ENCODE peak calls at places on chromosomes 3 and 15, in five cellular contexts. One of them, this sample, is unnamed.

GRCh38 chr3:25940935-25941334 is 151.0 kb downstream of the OXSM start:
- DNase-seq in colonic mucosa: no peak
- DNase-seq in psoas muscle: no peak
- DNase-seq in CD4-positive, alpha-beta T cell: no peak
- DNase-seq in tibial artery: no peak
- DNase-seq in this sample: no peak

GRCh38 chr3:126245811-126246727 is 65.7 kb upstream of the ALDH1L1 start:
- DNase-seq in tibial artery: peak
- DNase-seq in colonic mucosa: peak
- DNase-seq in CD4-positive, alpha-beta T cell: no peak
- DNase-seq in psoas muscle: peak
- DNase-seq in this sample: no peak

GRCh38 chr15:101181349-101181748 is 70.5 kb downstream of the CHSY1 start:
- DNase-seq in psoas muscle: no peak
- DNase-seq in CD4-positive, alpha-beta T cell: no peak
- DNase-seq in tibial artery: no peak
- DNase-seq in colonic mucosa: no peak
- DNase-seq in this sample: no peak

GRCh38 chr3:194606941-194607340 is 26.3 kb downstream of the TMEM44 start:
- DNase-seq in CD4-positive, alpha-beta T cell: no peak
- DNase-seq in colonic mucosa: no peak
- DNase-seq in psoas muscle: no peak
- DNase-seq in tibial artery: no peak
- DNase-seq in this sample: no peak

GRCh38 chr15:73941044-73941443 is 14.8 kb downstream of the LOXL1 start:
- DNase-seq in CD4-positive, alpha-beta T cell: no peak
- DNase-seq in tibial artery: no peak
- DNase-seq in colonic mucosa: no peak
- DNase-seq in psoas muscle: peak
- DNase-seq in this sample: no peak

GRCh38 chr3:134294302-134294925 is 43.8 kb upstream of the RYK start:
- DNase-seq in colonic mucosa: no peak
- DNase-seq in CD4-positive, alpha-beta T cell: no peak
- DNase-seq in psoas muscle: no peak
- DNase-seq in tibial artery: no peak
- DNase-seq in this sample: no peak

GRCh38 chr3:66693461-66693912 is 192.7 kb upstream of the LRIG1 start:
- DNase-seq in CD4-positive, alpha-beta T cell: no peak
- DNase-seq in psoas muscle: peak
- DNase-seq in colonic mucosa: peak
- DNase-seq in tibial artery: no peak
- DNase-seq in this sample: no peak

GRCh38 chr3:44883999-44884431 is 9.6 kb downstream of the TGM4 start:
- DNase-seq in CD4-positive, alpha-beta T cell: no peak
- DNase-seq in colonic mucosa: no peak
- DNase-seq in psoas muscle: no peak
- DNase-seq in tibial artery: no peak
- DNase-seq in this sample: peak

GRCh38 chr3:150357140-150357539 is 51.0 kb upstream of the TSC22D2 start:
- DNase-seq in tibial artery: no peak
- DNase-seq in colonic mucosa: no peak
- DNase-seq in psoas muscle: no peak
- DNase-seq in CD4-positive, alpha-beta T cell: no peak
- DNase-seq in this sample: no peak

GRCh38 chr3:11085078-11085840 is 69.0 kb upstream of the HRH1 start:
- DNase-seq in tibial artery: no peak
- DNase-seq in CD4-positive, alpha-beta T cell: no peak
- DNase-seq in colonic mucosa: no peak
- DNase-seq in psoas muscle: no peak
- DNase-seq in this sample: no peak

GRCh38 chr3:158718490-158719170 is 13.6 kb downstream of the RARRES1 start:
- DNase-seq in tibial artery: no peak
- DNase-seq in CD4-positive, alpha-beta T cell: no peak
- DNase-seq in colonic mucosa: peak
- DNase-seq in psoas muscle: no peak
- DNase-seq in this sample: peak

GRCh38 chr3:53084310-53085001 is 38.6 kb upstream of the SFMBT1 start:
- DNase-seq in colonic mucosa: no peak
- DNase-seq in psoas muscle: no peak
- DNase-seq in tibial artery: no peak
- DNase-seq in CD4-positive, alpha-beta T cell: no peak
- DNase-seq in this sample: no peak

GRCh38 chr3:80785475-80785874 is 976.0 kb downstream of the GBE1 start:
- DNase-seq in psoas muscle: no peak
- DNase-seq in tibial artery: no peak
- DNase-seq in colonic mucosa: no peak
- DNase-seq in CD4-positive, alpha-beta T cell: no peak
- DNase-seq in this sample: no peak
- TF ChIP-seq CTCF in psoas muscle: no peak
- TF ChIP-seq CTCF in tibial artery: no peak
- TF ChIP-seq CTCF in colonic mucosa: no peak
- TF ChIP-seq CTCF in CD4-positive, alpha-beta T cell: no peak
- TF ChIP-seq CTCF in this sample: no peak

GRCh38 chr3:179670311-179670710 is 17.5 kb downstream of the USP13 start:
- DNase-seq in psoas muscle: no peak
- DNase-seq in colonic mucosa: no peak
- DNase-seq in tibial artery: no peak
- DNase-seq in CD4-positive, alpha-beta T cell: no peak
- DNase-seq in this sample: no peak

GRCh38 chr3:179672918-179673317 is 20.1 kb downstream of the USP13 start:
- DNase-seq in CD4-positive, alpha-beta T cell: no peak
- DNase-seq in tibial artery: no peak
- DNase-seq in colonic mucosa: no peak
- DNase-seq in psoas muscle: no peak
- DNase-seq in this sample: peak

GRCh38 chr3:179671309-179671708 is 18.5 kb downstream of the USP13 start:
- DNase-seq in psoas muscle: no peak
- DNase-seq in CD4-positive, alpha-beta T cell: no peak
- DNase-seq in colonic mucosa: no peak
- DNase-seq in tibial artery: no peak
- DNase-seq in this sample: no peak

GRCh38 chr3:179673522-179673921 is 20.7 kb downstream of the USP13 start:
- DNase-seq in CD4-positive, alpha-beta T cell: no peak
- DNase-seq in tibial artery: no peak
- DNase-seq in psoas muscle: no peak
- DNase-seq in colonic mucosa: no peak
- DNase-seq in this sample: no peak

DNA sequence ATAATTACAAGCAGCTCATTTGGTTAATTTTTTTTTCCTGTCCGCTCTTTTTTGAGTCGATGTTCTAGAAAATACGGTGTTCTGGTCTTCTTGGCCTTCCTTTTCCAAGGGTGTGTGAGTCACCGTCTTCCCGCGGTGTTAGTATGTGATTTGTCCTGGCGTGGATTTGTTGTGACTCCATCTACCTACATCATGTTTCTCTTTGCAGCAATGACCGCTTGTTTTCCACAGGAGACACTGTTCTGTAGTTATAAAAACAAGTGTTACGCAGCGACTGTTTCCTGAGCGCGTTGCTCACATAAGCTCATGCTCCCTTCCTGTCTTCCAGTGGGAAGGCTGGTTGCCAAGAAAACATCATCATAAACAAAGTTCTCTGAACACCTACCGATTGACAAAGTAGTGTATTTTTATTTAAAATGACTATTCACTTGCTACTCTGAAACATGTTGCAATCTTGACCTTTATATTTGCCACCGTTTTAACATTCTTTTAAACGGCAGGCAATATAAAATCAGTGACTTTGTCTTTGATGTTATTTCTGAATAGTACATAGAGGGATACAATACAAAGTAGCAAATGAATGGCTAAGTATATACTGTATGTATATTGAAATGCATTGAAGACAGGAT is 19.0 kb downstream of the USP13 start:
- DNase-seq in psoas muscle: peak
- DNase-seq in colonic mucosa: no peak
- DNase-seq in CD4-positive, alpha-beta T cell: no peak
- DNase-seq in tibial artery: no peak
- DNase-seq in this sample: no peak
- H3K27ac ChIP-seq in psoas muscle: peak
- H3K27ac ChIP-seq in colonic mucosa: no peak
- H3K27ac ChIP-seq in CD4-positive, alpha-beta T cell: no peak
- H3K27ac ChIP-seq in tibial artery: no peak
- H3K27ac ChIP-seq in this sample: no peak

GRCh38 chr3:160134454-160134853 is 90.8 kb upstream of the C3orf80 start:
- DNase-seq in tibial artery: no peak
- DNase-seq in psoas muscle: no peak
- DNase-seq in CD4-positive, alpha-beta T cell: no peak
- DNase-seq in colonic mucosa: no peak
- DNase-seq in this sample: no peak

GRCh38 chr3:160134964-160135363 is 90.3 kb upstream of the C3orf80 start:
- DNase-seq in tibial artery: no peak
- DNase-seq in psoas muscle: no peak
- DNase-seq in colonic mucosa: no peak
- DNase-seq in CD4-positive, alpha-beta T cell: no peak
- DNase-seq in this sample: no peak

GRCh38 chr3:160135850-160136249 is 89.4 kb upstream of the C3orf80 start:
- DNase-seq in CD4-positive, alpha-beta T cell: no peak
- DNase-seq in colonic mucosa: no peak
- DNase-seq in psoas muscle: no peak
- DNase-seq in tibial artery: no peak
- DNase-seq in this sample: no peak

GRCh38 chr3:160132226-160132625 is 93.0 kb upstream of the C3orf80 start:
- DNase-seq in psoas muscle: no peak
- DNase-seq in tibial artery: no peak
- DNase-seq in colonic mucosa: no peak
- DNase-seq in CD4-positive, alpha-beta T cell: no peak
- DNase-seq in this sample: no peak

DNA sequence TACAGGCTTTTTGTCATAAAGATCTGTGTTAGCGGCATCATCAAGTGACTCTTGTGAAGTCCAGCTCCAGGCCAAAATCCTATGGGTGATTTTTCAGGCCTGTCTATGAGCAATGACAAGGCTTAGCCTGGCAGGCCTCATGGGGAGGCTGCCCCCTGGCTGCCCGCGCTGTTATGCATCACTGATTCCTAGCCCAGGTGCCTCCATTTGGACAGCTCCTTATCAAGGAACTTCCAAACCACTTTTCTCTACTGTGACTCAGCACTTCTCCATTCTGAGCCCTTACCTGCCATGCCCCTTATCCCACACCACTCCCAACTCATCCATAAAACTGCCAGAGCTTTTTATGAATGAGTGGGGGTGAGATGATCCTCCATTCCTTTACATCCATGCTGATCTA is 91.5 kb upstream of the C3orf80 start:
- DNase-seq in CD4-positive, alpha-beta T cell: no peak
- DNase-seq in tibial artery: no peak
- DNase-seq in colonic mucosa: no peak
- DNase-seq in psoas muscle: no peak
- DNase-seq in this sample: no peak
- TF ChIP-seq CTCF in CD4-positive, alpha-beta T cell: no peak
- TF ChIP-seq CTCF in tibial artery: no peak
- TF ChIP-seq CTCF in colonic mucosa: no peak
- TF ChIP-seq CTCF in psoas muscle: no peak
- TF ChIP-seq CTCF in this sample: no peak

GRCh38 chr3:46968783-46969428 is 7.6 kb downstream of the CCDC12 start:
- DNase-seq in tibial artery: no peak
- DNase-seq in psoas muscle: no peak
- DNase-seq in CD4-positive, alpha-beta T cell: no peak
- DNase-seq in colonic mucosa: no peak
- DNase-seq in this sample: no peak
- H3K27ac ChIP-seq in tibial artery: no peak
- H3K27ac ChIP-seq in psoas muscle: no peak
- H3K27ac ChIP-seq in CD4-positive, alpha-beta T cell: no peak
- H3K27ac ChIP-seq in colonic mucosa: no peak
- H3K27ac ChIP-seq in this sample: peak

DNA sequence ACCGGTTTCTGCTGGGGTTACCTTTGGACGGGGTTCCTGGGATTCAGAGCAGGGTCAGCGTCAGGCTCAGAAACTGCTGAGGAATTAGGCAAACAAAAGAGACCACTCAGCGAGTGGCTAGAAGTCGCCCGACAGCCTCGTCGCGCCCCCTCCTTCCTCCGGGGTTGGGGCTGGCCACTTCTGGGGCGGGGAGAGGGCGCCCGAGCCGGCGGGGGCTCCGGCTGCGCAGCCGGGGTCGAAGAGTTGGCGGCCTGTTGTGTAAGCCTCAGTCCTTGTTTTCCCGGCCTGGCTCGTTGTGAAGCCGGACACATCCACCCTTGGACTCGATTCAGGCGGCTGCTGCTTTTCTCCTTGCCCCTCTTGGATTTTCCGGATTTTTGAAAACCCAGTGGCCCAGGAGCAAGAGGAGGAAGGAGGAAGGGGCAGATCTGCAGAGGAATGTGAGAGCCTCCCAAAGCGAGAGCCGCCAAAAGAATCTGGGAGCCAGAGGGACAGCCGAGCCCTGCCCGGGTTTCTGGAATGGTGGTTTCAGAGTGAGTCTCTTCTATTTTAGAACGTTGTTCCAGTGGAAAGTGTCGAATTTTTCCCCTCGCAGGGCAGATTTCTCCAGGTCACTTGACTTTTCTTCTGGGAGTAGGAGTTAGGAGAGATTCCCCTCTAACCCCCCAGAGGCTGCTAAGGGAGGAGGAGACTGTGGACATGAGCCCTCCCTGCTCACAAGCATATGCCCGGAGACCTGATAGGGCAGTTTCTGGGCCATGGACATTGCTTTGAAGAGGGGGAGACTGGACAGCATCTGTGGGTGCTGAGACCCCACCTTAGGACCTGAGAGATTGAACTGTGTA is 666 bp downstream of the SNX33 start:
- DNase-seq in CD4-positive, alpha-beta T cell: no peak
- DNase-seq in tibial artery: peak
- DNase-seq in colonic mucosa: peak
- DNase-seq in psoas muscle: peak
- DNase-seq in this sample: no peak
- TF ChIP-seq CTCF in CD4-positive, alpha-beta T cell: no peak
- TF ChIP-seq CTCF in tibial artery: peak
- TF ChIP-seq CTCF in colonic mucosa: no peak
- TF ChIP-seq CTCF in psoas muscle: no peak
- TF ChIP-seq CTCF in this sample: no peak

DNA sequence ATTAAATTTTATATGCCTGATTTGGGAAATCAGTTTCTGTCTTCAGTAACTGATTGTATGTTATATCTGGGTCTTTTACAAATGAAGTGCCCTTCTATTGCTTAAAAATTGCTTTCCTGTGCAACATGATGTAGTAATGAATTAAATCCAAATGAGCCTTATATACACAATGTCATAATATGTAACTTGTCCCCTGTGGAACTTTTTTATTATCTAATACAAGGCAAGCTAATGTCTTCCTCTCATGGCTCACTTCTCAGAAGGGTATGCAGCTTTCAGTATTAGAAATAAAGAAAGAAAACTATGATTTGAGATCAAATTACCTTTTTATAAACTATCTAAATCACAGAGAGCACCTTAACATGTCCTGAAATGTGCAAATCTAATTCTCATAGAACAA is 248.9 kb downstream of the NAALADL2 start:
- DNase-seq in CD4-positive, alpha-beta T cell: no peak
- DNase-seq in tibial artery: no peak
- DNase-seq in psoas muscle: no peak
- DNase-seq in colonic mucosa: no peak
- DNase-seq in this sample: no peak
- H3K27ac ChIP-seq in CD4-positive, alpha-beta T cell: no peak
- H3K27ac ChIP-seq in tibial artery: no peak
- H3K27ac ChIP-seq in psoas muscle: no peak
- H3K27ac ChIP-seq in colonic mucosa: no peak
- H3K27ac ChIP-seq in this sample: no peak

This sample was measured in RWPE1.